ENCODE peak calls at places on chromosomes 16 and 17, in seven cellular contexts. M is activated T-helper 1 cell treated with anti-CD3 and anti-CD28 coated beads, Interleukin-12 subunit alpha, Interleukin-12 subunit beta, Interleukin-2, Interleukin-4 antibody, amounts not matched to agents 30 ng/mL and 10 ng/mL and 1 ng/mL, durations not matched to agents 14 hours and 24 hours and 36 hours; D is H7; C is tibial artery; G is KG1; S is HFF-Myc; Y is small intestine. I is an unnamed sample.

GRCh38 chr17:38738007-38738662 is 8.0 kb downstream of the CISD3 start:
- DNase-seq in G (no peak), D (no peak), Y (no peak), S (no peak), M (no peak), C (no peak), I (no peak)

GRCh38 chr17:16437083-16437482 is 21.7 kb downstream of the TRPV2 start:
- DNase-seq in G (no peak), M (no peak), C (no peak), S (no peak), Y (no peak), D (no peak), I (no peak)

GRCh38 chr16:23141959-23142740 is 7.1 kb downstream of the USP31 start:
- DNase-seq in D (no peak), Y (peak; percentile 47), C (no peak), G (no peak), M (no peak), S (no peak), I (no peak)

GRCh38 chr17:40293363-40293762 is 5.7 kb downstream of the CDC6 start:
- DNase-seq in C (no peak), G (no peak), D (no peak), S (no peak), M (no peak), Y (no peak), I (no peak)

GRCh38 chr17:51087072-51087757 is 33.5 kb downstream of the SPAG9 start:
- DNase-seq in C (no peak), G (no peak), M (no peak), D (no peak), S (no peak), Y (no peak), I (no peak)

GRCh38 chr17:50769884-50770283 is 2.6 kb upstream of the ANKRD40CL start:
- DNase-seq in C (no peak), D (no peak), S (no peak), G (no peak), M (no peak), Y (no peak), I (no peak)

GRCh38 chr16:71956500-71956899 is 43.7 kb downstream of the PKD1L3 start:
- DNase-seq in M (no peak), D (no peak), G (no peak), S (no peak), Y (no peak), C (no peak), I (no peak)

GRCh38 chr16:75289189-75289588 is 37.8 kb upstream of the BCAR1 start:
- DNase-seq in M (no peak), Y (peak; percentile 45), D (no peak), S (no peak), G (no peak), C (no peak), I (no peak)

GRCh38 chr16:57518520-57518919 is 17.9 kb downstream of the CCDC102A start:
- DNase-seq in S (no peak), G (no peak), D (peak; percentile 76), C (no peak), M (no peak), Y (no peak), I (no peak)

GRCh38 chr17:10384175-10384574 is 11.4 kb upstream of the MYH13 start:
- DNase-seq in M (no peak), S (no peak), C (no peak), G (no peak), D (peak; percentile 16), Y (no peak), I (no peak)